ENCODE peak calls at places on chromosomes 16 and 17, in five cellular contexts. F is HL-60; Y is body of pancreas; L is CD8-positive, alpha-beta T cell; E is heart right ventricle. X is an unnamed sample.

GRCh38 chr17:21228111-21228510 is 14.2 kb upstream of the TMEM11 start:
- DNase-seq in Y (no peak), E (no peak), F (no peak), L (no peak), X (no peak)

GRCh38 chr16:80231888-80232287 is 308.9 kb upstream of the DYNLRB2 start:
- DNase-seq in Y (no peak), L (no peak), E (no peak), F (no peak), X (peak; percentile 23)

GRCh38 chr16:54510619-54511018 is 224.0 kb upstream of the IRX3 start:
- DNase-seq in Y (no peak), L (no peak), E (no peak), F (no peak), X (no peak)

GRCh38 chr17:67830440-67830839 is 5.1 kb downstream of the BPTF start:
- DNase-seq in Y (no peak), F (no peak), L (no peak), E (no peak), X (no peak)

GRCh38 chr17:37506678-37507077 is 17.0 kb downstream of the DUSP14 start:
- DNase-seq in Y (no peak), E (no peak), L (no peak), F (peak; percentile 13), X (peak; percentile 36)

GRCh38 chr17:44758414-44759095 is at the start of gene ADAM11:
- DNase-seq in Y (no peak), E (no peak), L (no peak), F (no peak), X (peak; percentile 67)

GRCh38 chr17:38922538-38923291 is 2.7 kb upstream of the LASP1NB start:
- DNase-seq in E (peak; percentile 91), L (no peak), Y (peak; percentile 66), F (no peak), X (no peak)

GRCh38 chr17:45968732-45969131 is 30.3 kb upstream of the STH start:
- DNase-seq in L (no peak), Y (no peak), F (no peak), E (no peak), X (no peak)

GRCh38 chr17:83190601-83191387 is 111.4 kb downstream of the METRNL start:
- DNase-seq in L (no peak), E (no peak), Y (no peak), F (no peak), X (no peak)

GRCh38 chr17:79968116-79968515 is 67.6 kb downstream of the TBC1D16 start:
- DNase-seq in Y (no peak), F (no peak), L (no peak), E (no peak), X (no peak)

GRCh38 chr17:75159196-75160031 is 5.1 kb upstream of the JPT1 start:
- DNase-seq in F (no peak), E (no peak), L (no peak), Y (no peak), X (no peak)

GRCh38 chr17:8502100-8502499 is 66.4 kb downstream of the NDEL1 start:
- DNase-seq in F (no peak), E (no peak), L (no peak), Y (no peak), X (no peak)

GRCh38 chr17:47781397-47781796 is 40.2 kb downstream of the OSBPL7 start:
- DNase-seq in E (no peak), Y (no peak), L (no peak), F (no peak), X (no peak)

GRCh38 chr17:43043306-43043705 is 18.3 kb downstream of the RND2 start:
- DNase-seq in F (no peak), E (no peak), L (no peak), Y (no peak), X (no peak)

GRCh38 chr17:49018673-49019215 is 21.6 kb downstream of the IGF2BP1 start:
- DNase-seq in Y (no peak), E (no peak), L (no peak), F (no peak), X (no peak)

GRCh38 chr17:81365601-81366585 is 29.4 kb upstream of the BAHCC1 start:
- DNase-seq in L (peak; percentile 5), E (no peak), Y (peak; percentile 95), F (no peak), X (no peak)

GRCh38 chr17:75703591-75703990 is 17.7 kb upstream of the ITGB4 start:
- DNase-seq in F (no peak), L (no peak), E (no peak), Y (no peak), X (no peak)

GRCh38 chr16:30053376-30054015 is 12.1 kb upstream of the ALDOA start:
- DNase-seq in Y (no peak), F (no peak), L (no peak), E (no peak), X (no peak)

GRCh38 chr17:7589891-7590611 is at the start of gene SOX15:
- DNase-seq in F (no peak), L (no peak), E (no peak), Y (no peak), X (no peak)

GRCh38 chr16:59699786-59700185 is 965.7 kb upstream of the GOT2 start:
- DNase-seq in L (no peak), Y (no peak), F (no peak), E (no peak), X (no peak)

GRCh38 chr16:57540387-57540786 is 2.1 kb upstream of the ADGRG5 start:
- DNase-seq in Y (no peak), L (no peak), E (peak; percentile 1), F (no peak), X (no peak)

GRCh38 chr17:61875285-61875684 is 12.0 kb upstream of the BRIP1 start:
- DNase-seq in E (no peak), Y (no peak), L (no peak), F (no peak), X (no peak)

GRCh38 chr16:25713785-25714570 is 22.2 kb downstream of the HS3ST4 start:
- DNase-seq in L (no peak), Y (no peak), E (no peak), F (no peak), X (no peak)

GRCh38 chr17:49513044-49513395 is 17.9 kb downstream of the NGFR start:
- DNase-seq in Y (no peak), F (no peak), L (no peak), E (no peak), X (no peak)

GRCh38 chr16:17258848-17259713 is 211.7 kb downstream of the XYLT1 start:
- DNase-seq in E (no peak), Y (no peak), F (peak; percentile 52), L (no peak), X (peak; percentile 83)

GRCh38 chr16:68381363-68381724 is 67.0 kb downstream of the SMPD3 start:
- DNase-seq in F (no peak), Y (no peak), L (no peak), E (no peak), X (no peak)

GRCh38 chr17:28811594-28812135 is 30.9 kb downstream of the FAM222B start:
- DNase-seq in E (no peak), L (no peak), Y (no peak), F (no peak), X (peak; percentile 30)

GRCh38 chr17:14840616-14841231 is 424.4 kb downstream of the PMP22 start:
- DNase-seq in E (no peak), F (no peak), Y (no peak), L (no peak), X (no peak)

GRCh38 chr17:59377410-59377809 is 46.0 kb downstream of the YPEL2 start:
- DNase-seq in L (no peak), F (no peak), E (no peak), Y (no peak), X (no peak)

GRCh38 chr17:7440113-7440822 is 956 bp downstream of the FGF11 start:
- DNase-seq in Y (peak; percentile 65), E (peak; percentile 60), L (no peak), F (peak; percentile 46), X (peak; percentile 81)

GRCh38 chr16:77675464-77676324 is 46.6 kb upstream of the NUDT7 start:
- DNase-seq in F (peak; percentile 45), Y (peak; percentile 73), E (peak; percentile 71), L (peak; percentile 35), X (peak; percentile 71)
- TF ChIP-seq CTCF in F (peak; percentile 93), Y (peak; percentile 84), E (peak; percentile 87), L (peak; percentile 91), X (peak; percentile 91)

DNA sequence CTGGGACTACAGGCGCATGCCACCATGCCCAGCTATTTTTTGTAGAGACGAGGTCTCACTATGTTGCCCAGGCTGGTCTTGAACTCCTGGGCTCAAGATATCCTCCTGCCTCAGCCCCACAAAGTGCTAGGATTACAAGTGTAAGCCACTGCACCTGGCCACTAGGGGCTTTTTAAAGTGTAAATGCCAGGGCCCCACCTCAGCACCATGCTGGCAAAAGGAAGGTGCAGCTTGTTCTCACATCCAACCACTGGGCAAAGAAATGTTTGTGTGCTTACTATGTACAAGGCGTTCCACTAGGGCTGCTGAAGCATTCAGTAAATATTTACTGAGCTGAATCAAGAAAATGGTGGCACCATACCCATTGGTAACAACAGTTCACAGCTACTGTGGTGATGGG is 22.6 kb downstream of the COG1 start:
- DNase-seq in E (no peak), F (no peak), L (no peak), Y (no peak), X (no peak)
- TF ChIP-seq CTCF in E (no peak), F (no peak), L (no peak), Y (no peak), X (no peak)

GRCh38 chr17:17812211-17813054 is 24.4 kb downstream of the SREBF1 start:
- DNase-seq in Y (peak; percentile 79), L (peak; percentile 61), E (peak; percentile 77), F (no peak), X (peak; percentile 92)

GRCh38 chr17:17809527-17810373 is 27.0 kb downstream of the SREBF1 start:
- DNase-seq in F (no peak), Y (no peak), L (no peak), E (peak; percentile 56), X (no peak)

GRCh38 chr17:17811381-17812210 is 25.2 kb downstream of the SREBF1 start:
- DNase-seq in L (no peak), Y (no peak), E (no peak), F (no peak), X (no peak)

GRCh38 chr17:17808706-17809432 is 27.9 kb downstream of the SREBF1 start:
- DNase-seq in F (no peak), Y (no peak), E (no peak), L (no peak), X (peak; percentile 88)

GRCh38 chr17:17810374-17811248 is 26.2 kb downstream of the SREBF1 start:
- DNase-seq in L (no peak), F (no peak), Y (no peak), E (no peak), X (no peak)
- TF ChIP-seq CTCF in L (no peak), F (no peak), Y (no peak), E (no peak), X (no peak)

DNA sequence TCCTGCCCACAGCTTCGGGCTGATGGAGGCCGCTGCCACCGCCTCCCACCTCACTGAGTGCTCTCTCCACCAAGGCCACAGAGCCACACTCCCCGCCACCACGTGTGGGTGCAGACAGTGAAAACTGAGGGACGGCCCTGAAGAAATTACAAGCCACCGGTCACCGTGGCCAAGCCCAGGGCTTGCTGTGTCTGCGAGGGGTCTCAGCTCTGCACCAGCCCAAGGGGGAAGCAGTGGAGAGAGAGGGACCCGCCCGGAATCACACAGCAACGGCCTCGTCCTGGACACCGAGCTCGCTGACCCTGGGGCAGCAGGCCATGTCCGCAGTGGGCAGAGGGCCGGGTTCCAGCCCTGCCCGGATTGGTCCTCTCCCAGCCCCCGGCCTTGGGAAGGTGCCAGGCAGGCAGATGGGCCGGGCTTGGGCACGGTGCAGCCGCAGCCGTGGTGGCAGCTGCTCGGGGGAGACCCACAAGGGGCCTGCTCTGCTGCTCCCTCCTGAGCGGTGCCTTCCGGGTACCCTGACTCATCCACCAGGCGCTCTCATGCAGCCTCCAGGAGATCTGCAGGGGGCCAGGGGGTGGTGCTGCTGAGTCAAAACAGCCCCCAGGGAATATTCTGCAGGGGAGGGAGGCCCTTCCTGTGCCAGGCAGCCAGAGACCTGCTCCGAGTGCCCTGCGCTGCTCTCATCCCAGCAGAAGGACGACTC is 52.0 kb downstream of the CBFA2T3 start:
- DNase-seq in F (no peak), L (no peak), Y (peak; percentile 68), E (no peak), X (peak; percentile 79)
- TF ChIP-seq CTCF in F (no peak), L (no peak), Y (no peak), E (peak; percentile 43), X (peak; percentile 5)